ENCODE peak calls at places on chromosomes 2 and 18, in eight cellular contexts. W is psoas muscle, F is spleen, Y is progenitor cell of endocrine pancreas, G is lower lobe of right lung, J is epithelial cell of esophagus, N is upper lobe of left lung, E is fibroblast of the aortic adventitia. D is an unnamed sample.

GRCh38 chr2:18787726-18788125 is 198.4 kb upstream of the NT5C1B start:
- DNase-seq in W (no peak), F (no peak), Y (no peak), G (no peak), J (no peak), N (no peak), E (no peak), D (no peak)

GRCh38 chr2:96772903-96773675 is 12.4 kb downstream of the CNNM4 start:
- DNase-seq in W (no peak), F (no peak), Y (no peak), G (no peak), J (no peak), N (no peak), E (no peak), D (no peak)

GRCh38 chr2:73971722-73972121 is 13.0 kb upstream of the TET3 start:
- DNase-seq in W (no peak), F (no peak), Y (no peak), G (no peak), J (no peak), N (no peak), E (peak), D (peak)

GRCh38 chr2:23824777-23825212 is 102.1 kb downstream of the ATAD2B start:
- DNase-seq in W (no peak), F (no peak), Y (no peak), G (no peak), J (peak), N (no peak), E (peak), D (peak)

GRCh38 chr2:8885449-8886196 is 48.2 kb upstream of the KIDINS220 start:
- DNase-seq in W (no peak), F (no peak), Y (no peak), G (no peak), J (peak), N (no peak), E (no peak), D (no peak)

GRCh38 chr18:50610349-50610748 is 50.5 kb downstream of the MAPK4 start:
- DNase-seq in W (no peak), F (no peak), Y (no peak), G (no peak), J (no peak), N (no peak), E (no peak), D (no peak)

GRCh38 chr2:239168575-239168974 is 232.2 kb downstream of the HDAC4 start:
- DNase-seq in W (peak), F (peak), Y (no peak), G (peak), J (no peak), N (peak), E (no peak), D (no peak)

GRCh38 chr2:37471994-37472393 is 127.6 kb downstream of the QPCT start:
- DNase-seq in W (no peak), F (no peak), Y (no peak), G (no peak), J (peak), N (no peak), E (peak), D (peak)

GRCh38 chr18:49725809-49726514 is 87.4 kb downstream of the ACAA2 start:
- DNase-seq in W (peak), F (no peak), Y (no peak), G (no peak), J (peak), N (no peak), E (peak), D (peak)

GRCh38 chr2:47288864-47289263 is 114.1 kb upstream of the MSH2 start:
- DNase-seq in W (no peak), F (no peak), Y (no peak), G (no peak), J (peak), N (no peak), E (peak), D (peak)

GRCh38 chr2:67057901-67058703 is 339.0 kb upstream of the ETAA1 start:
- DNase-seq in W (no peak), F (no peak), Y (no peak), G (no peak), J (peak), N (peak), E (peak), D (no peak)

GRCh38 chr2:145593991-145594702 is 1074.2 kb upstream of the ZEB2 start:
- DNase-seq in W (no peak), F (no peak), Y (no peak), G (no peak), J (peak), N (no peak), E (peak), D (peak)

GRCh38 chr2:1497122-1497611 is 83.9 kb downstream of the TPO start:
- DNase-seq in W (no peak), F (peak), Y (no peak), G (no peak), J (no peak), N (no peak), E (no peak), D (no peak)

GRCh38 chr18:66495844-66496243 is 108.0 kb downstream of the CDH19 start:
- DNase-seq in W (peak), F (no peak), Y (peak), G (peak), J (peak), N (peak), E (no peak), D (no peak)

GRCh38 chr18:34901299-34901698 is 139.9 kb upstream of the MAPRE2 start:
- DNase-seq in W (no peak), F (no peak), Y (no peak), G (no peak), J (no peak), N (no peak), E (peak), D (no peak)

GRCh38 chr18:9029131-9029530 is 73.4 kb upstream of the NDUFV2 start:
- DNase-seq in W (no peak), F (no peak), Y (no peak), G (no peak), J (no peak), N (no peak), E (peak), D (no peak)

GRCh38 chr18:74450626-74451025 is 6.5 kb downstream of the DIPK1C start:
- DNase-seq in W (no peak), F (no peak), Y (no peak), G (no peak), J (no peak), N (no peak), E (no peak), D (no peak)

GRCh38 chr2:226273440-226273839 is 526.2 kb downstream of the IRS1 start:
- DNase-seq in W (no peak), F (no peak), Y (no peak), G (no peak), J (no peak), N (no peak), E (no peak), D (no peak)

GRCh38 chr2:121562269-121563176 is 31.8 kb downstream of the RNU4ATAC start:
- DNase-seq in W (no peak), F (peak), Y (no peak), G (no peak), J (peak), N (no peak), E (no peak), D (no peak)

GRCh38 chr2:228066416-228066815 is 115.1 kb downstream of the SPHKAP start:
- DNase-seq in W (no peak), F (no peak), Y (no peak), G (no peak), J (no peak), N (no peak), E (no peak), D (no peak)

GRCh38 chr2:157592983-157593382 is 35.7 kb downstream of the ACVR1C start:
- DNase-seq in W (no peak), F (no peak), Y (no peak), G (no peak), J (peak), N (no peak), E (peak), D (peak)
- TF ChIP-seq CTCF in W (no peak), F (no peak), Y (peak), G (no peak), J (peak), N (no peak), E (peak), D (peak)

DNA sequence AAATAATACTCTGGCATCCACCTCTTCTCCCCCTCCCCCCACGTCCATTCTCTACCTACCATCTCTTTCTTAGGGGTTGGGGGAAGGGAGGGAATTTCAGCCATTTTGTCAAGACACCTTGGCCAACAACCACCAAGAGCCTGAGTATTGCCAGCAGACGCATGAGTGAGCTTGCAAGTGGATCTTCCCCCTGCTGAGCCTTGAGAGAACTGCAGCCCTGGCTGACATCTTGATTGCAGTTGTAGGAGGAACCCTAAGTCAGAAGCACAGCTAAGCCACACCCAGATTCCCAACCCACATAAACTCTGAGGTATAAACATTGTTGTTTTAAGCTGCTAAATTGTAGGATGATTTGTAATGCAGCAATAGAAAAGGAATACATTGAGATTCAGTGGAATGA is 165.6 kb downstream of the TMEFF2 start:
- DNase-seq in W (no peak), F (no peak), Y (no peak), G (no peak), J (peak), N (no peak), E (no peak), D (peak)
- TF ChIP-seq CTCF in W (no peak), F (no peak), Y (peak), G (no peak), J (peak), N (no peak), E (peak), D (peak)

GRCh38 chr2:113053666-113054435 is 1.2 kb upstream of the IL36B start:
- DNase-seq in W (no peak), F (no peak), Y (no peak), G (no peak), J (peak), N (no peak), E (no peak), D (no peak)

GRCh38 chr2:113052767-113053166 is at the start of gene IL36B:
- DNase-seq in W (no peak), F (no peak), Y (no peak), G (no peak), J (no peak), N (no peak), E (no peak), D (no peak)

GRCh38 chr2:113056501-113056900 is 2.5 kb upstream of the IL36RN start:
- DNase-seq in W (no peak), F (no peak), Y (no peak), G (no peak), J (no peak), N (no peak), E (no peak), D (no peak)

GRCh38 chr2:113046465-113046864 is 6.2 kb downstream of the IL36B start:
- DNase-seq in W (no peak), F (no peak), Y (no peak), G (no peak), J (no peak), N (no peak), E (no peak), D (no peak)

DNA sequence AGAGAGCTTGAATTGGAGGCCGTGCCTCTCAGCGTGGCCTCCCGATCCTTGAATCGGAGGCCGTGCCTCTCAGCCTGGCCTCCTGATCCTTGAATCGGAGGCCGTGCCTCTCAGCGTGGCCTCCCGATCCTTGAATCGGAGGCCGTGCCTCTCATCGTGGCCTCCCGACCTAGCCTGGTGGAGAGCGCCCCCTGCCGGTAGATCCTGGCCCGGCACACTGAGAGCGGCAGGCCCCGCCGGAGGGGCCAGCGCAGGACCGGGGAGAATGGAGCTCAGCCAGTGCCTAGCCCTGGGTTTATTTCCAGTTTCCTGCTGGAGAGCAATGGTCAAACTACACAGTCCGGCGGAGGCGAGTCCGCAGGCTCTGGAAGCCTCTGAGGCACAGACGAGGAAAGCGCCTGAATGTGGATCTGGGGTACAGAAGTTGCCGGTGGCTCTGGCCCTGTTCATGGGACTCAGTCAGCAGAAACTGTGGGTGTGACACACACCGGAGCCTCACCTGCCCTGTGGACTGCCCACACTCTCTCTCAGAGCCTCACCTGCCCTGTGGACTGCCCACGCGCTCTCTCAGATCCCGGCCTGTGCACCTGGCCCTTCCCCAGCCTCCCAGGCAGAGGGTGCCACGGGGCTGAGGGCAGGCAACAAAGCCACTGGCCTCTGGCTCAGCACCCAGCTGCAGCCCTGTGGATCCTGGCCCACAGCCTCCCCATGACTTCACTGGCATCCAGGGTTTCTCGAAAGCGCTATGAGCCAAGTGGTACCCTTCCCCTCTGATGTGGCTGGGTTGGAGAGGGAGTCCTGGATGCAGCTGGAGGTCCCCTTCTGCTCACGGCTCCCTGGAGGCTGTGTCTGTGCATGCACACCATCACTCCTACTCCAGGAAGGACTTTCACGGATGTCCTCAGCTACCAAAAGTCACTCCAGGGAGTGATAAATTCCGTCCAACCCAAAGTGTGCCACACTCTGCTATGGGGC is 1.5 kb downstream of the IL36B start:
- DNase-seq in W (no peak), F (no peak), Y (no peak), G (no peak), J (no peak), N (no peak), E (no peak), D (no peak)
- TF ChIP-seq CTCF in W (no peak), F (no peak), Y (no peak), G (no peak), J (no peak), N (no peak), E (no peak), D (peak)

DNA sequence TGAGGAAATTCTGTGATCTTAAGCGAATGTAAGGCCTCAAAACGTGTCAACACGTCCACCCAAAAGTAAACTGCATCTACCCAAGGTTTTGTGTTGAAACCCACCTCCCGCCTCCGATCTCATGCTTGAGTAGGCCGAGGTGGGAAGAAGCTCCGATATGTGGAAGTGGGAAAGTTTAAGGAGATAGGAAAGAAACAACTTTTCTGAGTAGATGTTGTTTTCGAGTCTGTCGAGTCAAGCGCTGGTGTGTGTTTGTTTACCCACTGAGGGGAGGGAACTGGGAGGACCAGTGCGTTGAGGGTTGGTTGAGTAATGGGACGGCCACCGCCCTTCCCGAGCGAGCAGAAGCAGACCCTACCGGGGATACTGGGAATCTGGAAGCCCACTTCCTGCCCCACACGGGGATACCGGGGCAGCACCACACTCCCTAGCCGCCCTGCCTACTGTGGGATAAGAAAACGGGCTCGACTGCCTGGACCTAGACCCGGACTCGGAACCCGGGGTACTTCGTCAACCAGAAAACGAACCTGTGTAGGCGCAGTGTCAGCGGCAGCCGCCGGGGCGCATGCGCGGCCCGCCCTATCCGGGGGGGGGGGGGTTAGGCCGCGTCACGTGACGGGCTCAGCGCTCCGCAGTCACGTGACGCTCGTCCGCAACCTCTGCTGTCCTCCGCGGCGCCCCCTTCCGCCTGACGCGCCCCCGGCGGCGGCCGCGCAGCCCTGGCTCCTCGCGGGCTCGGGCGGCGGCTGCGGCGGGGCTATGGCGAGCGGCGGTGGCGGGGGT is at the start of gene RETREG2:
- DNase-seq in W (peak), F (peak), Y (peak), G (peak), J (peak), N (peak), E (peak), D (peak)
- TF ChIP-seq CTCF in W (peak), F (peak), Y (peak), G (peak), J (no peak), N (peak), E (peak), D (peak)

GRCh38 chr18:52903858-52904257 is 563.9 kb downstream of the DCC start:
- DNase-seq in W (no peak), F (no peak), Y (peak), G (peak), J (peak), N (peak), E (no peak), D (no peak)
- TF ChIP-seq CTCF in W (peak), F (no peak), Y (peak), G (peak), J (peak), N (peak), E (no peak), D (peak)

DNA sequence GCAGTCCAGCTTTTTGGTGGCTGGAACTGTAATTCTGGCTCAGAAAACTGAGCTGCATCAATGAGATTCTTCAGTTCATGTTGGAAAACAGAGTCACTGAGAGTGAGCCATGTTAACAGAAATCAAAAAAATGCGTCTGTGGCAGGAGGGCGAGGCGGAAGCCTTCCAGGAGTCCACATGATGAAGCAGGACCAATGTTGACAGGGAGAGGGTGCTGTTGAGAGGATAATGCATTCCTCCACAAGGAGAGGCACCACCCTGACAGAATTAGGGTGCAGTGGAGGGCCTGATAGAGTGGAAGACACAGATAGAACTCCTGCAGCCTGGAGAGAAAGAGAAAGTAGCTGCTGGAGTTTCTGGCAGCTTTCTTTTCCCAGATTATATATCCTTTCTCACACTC is 111.5 kb downstream of the MGAT5 start:
- DNase-seq in W (no peak), F (no peak), Y (no peak), G (no peak), J (peak), N (no peak), E (no peak), D (peak)
- TF ChIP-seq CTCF in W (no peak), F (no peak), Y (peak), G (no peak), J (peak), N (no peak), E (no peak), D (peak)

DNA sequence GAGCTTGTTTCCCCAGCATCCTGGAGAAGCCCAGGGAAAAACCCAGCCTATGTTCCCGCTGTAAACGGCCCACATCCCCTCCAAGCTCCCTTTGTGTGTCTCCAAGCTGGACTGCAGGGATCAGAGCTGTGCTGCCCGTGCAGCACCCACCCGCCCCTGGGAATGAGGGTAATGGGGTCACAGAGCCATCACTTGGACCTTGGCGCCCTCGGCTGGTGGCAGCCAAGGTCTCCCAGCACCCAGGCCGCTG is 670 bp upstream of the INPP5D start:
- DNase-seq in W (no peak), F (peak), Y (no peak), G (no peak), J (no peak), N (no peak), E (no peak), D (no peak)
- TF ChIP-seq CTCF in W (no peak), F (no peak), Y (no peak), G (no peak), J (no peak), N (no peak), E (no peak), D (no peak)

GRCh38 chr2:237743561-237744269 is 54.9 kb upstream of the RBM44 start:
- DNase-seq in W (peak), F (no peak), Y (no peak), G (no peak), J (peak), N (no peak), E (peak), D (peak)
- TF ChIP-seq CTCF in W (no peak), F (no peak), Y (peak), G (no peak), J (no peak), N (no peak), E (peak), D (peak)

GRCh38 chr2:130756041-130756720 is 841 bp downstream of the AMER3 start:
- DNase-seq in W (no peak), F (peak), Y (peak), G (no peak), J (peak), N (no peak), E (peak), D (no peak)
- TF ChIP-seq CTCF in W (no peak), F (no peak), Y (no peak), G (no peak), J (no peak), N (no peak), E (no peak), D (no peak)

GRCh38 chr2:222318026-222318711 is 19.4 kb upstream of the PAX3 start:
- DNase-seq in W (peak), F (peak), Y (peak), G (no peak), J (peak), N (peak), E (peak), D (peak)

GRCh38 chr2:222319576-222320440 is 21.0 kb upstream of the PAX3 start:
- DNase-seq in W (no peak), F (peak), Y (no peak), G (no peak), J (peak), N (peak), E (no peak), D (no peak)

GRCh38 chr2:222320441-222321395 is 21.9 kb upstream of the PAX3 start:
- DNase-seq in W (no peak), F (peak), Y (no peak), G (no peak), J (no peak), N (peak), E (no peak), D (no peak)

GRCh38 chr2:222322241-222322640 is 23.4 kb upstream of the PAX3 start:
- DNase-seq in W (no peak), F (no peak), Y (no peak), G (no peak), J (no peak), N (no peak), E (no peak), D (no peak)

GRCh38 chr2:222318712-222319575 is 20.1 kb upstream of the PAX3 start:
- DNase-seq in W (no peak), F (peak), Y (no peak), G (no peak), J (peak), N (peak), E (no peak), D (no peak)
- TF ChIP-seq CTCF in W (no peak), F (no peak), Y (peak), G (peak), J (no peak), N (peak), E (peak), D (peak)